ENCODE peak calls at places on chromosomes 13 and 19, in four cellular contexts. Q, J, W and H are unnamed samples.

GRCh38 chr13:20636079-20636478 is 67.4 kb upstream of the IL17D start:
- DNase-seq in W (no peak), Q (no peak), J (no peak), H (no peak)

GRCh38 chr13:21061077-21061945 is at the start of gene LATS2:
- DNase-seq in J (peak; percentile 97), W (peak; percentile 86), Q (peak; percentile 72), H (peak; percentile 89)

GRCh38 chr19:9178901-9179300 is at the start of gene OR7D2:
- DNase-seq in W (no peak), Q (no peak), J (no peak), H (no peak)

GRCh38 chr19:661427-662196 is 1.4 kb downstream of the RNF126 start:
- DNase-seq in Q (no peak), J (peak; percentile 40), W (peak; percentile 43), H (peak; percentile 44)

GRCh38 chr19:33673996-33674395 is 52.2 kb downstream of the CHST8 start:
- DNase-seq in J (no peak), W (no peak), Q (no peak), H (no peak)

GRCh38 chr13:23928985-23929384 is 31.7 kb upstream of the C1QTNF9B start:
- DNase-seq in J (peak; percentile 68), Q (no peak), W (no peak), H (no peak)

GRCh38 chr19:24046550-24046949 is 40.4 kb upstream of the ZNF254 start:
- DNase-seq in W (no peak), Q (no peak), J (no peak), H (no peak)

GRCh38 chr19:14441041-14441938 is 8.2 kb downstream of the PKN1 start:
- DNase-seq in W (no peak), Q (no peak), J (no peak), H (no peak)

GRCh38 chr13:31168166-31168565 is 6.5 kb upstream of the HSPH1 start:
- DNase-seq in W (no peak), J (no peak), Q (no peak), H (no peak)

GRCh38 chr19:43790587-43790986 is 9.8 kb upstream of the KCNN4 start:
- DNase-seq in W (no peak), J (no peak), Q (no peak), H (no peak)

GRCh38 chr13:98142427-98143156 is at the start of gene FARP1:
- DNase-seq in J (peak; percentile 94), Q (peak; percentile 7), W (peak; percentile 44), H (no peak)

GRCh38 chr19:294819-295686 is 3.9 kb upstream of the PLPP2 start:
- DNase-seq in Q (no peak), W (peak; percentile 78), J (peak; percentile 87), H (no peak)

GRCh38 chr19:48501446-48501960 is 10.1 kb downstream of the LMTK3 start:
- DNase-seq in W (peak; percentile 95), J (no peak), Q (no peak), H (no peak)

GRCh38 chr19:6890938-6891337 is 3.6 kb downstream of the ADGRE1 start:
- DNase-seq in W (no peak), J (no peak), Q (no peak), H (no peak)

GRCh38 chr13:39462456-39462855 is 140.5 kb downstream of the LHFPL6 start:
- DNase-seq in W (no peak), Q (no peak), J (peak; percentile 20), H (no peak)

GRCh38 chr13:52969373-52969772 is 59.2 kb upstream of the OLFM4 start:
- DNase-seq in W (no peak), J (no peak), Q (no peak), H (no peak)

GRCh38 chr19:35963514-35963913 is 27.3 kb downstream of the LRFN3 start:
- DNase-seq in J (peak; percentile 65), W (peak; percentile 71), Q (no peak), H (no peak)

GRCh38 chr19:38664503-38665211 is 17.2 kb downstream of the ACTN4 start:
- DNase-seq in W (no peak), J (no peak), Q (no peak), H (peak; percentile 79)

GRCh38 chr13:41462427-41462826 is 5.1 kb downstream of the RGCC start:
- DNase-seq in Q (no peak), J (no peak), W (no peak), H (no peak)

GRCh38 chr19:10334340-10335148 is 1.2 kb upstream of the RAVER1 start:
- DNase-seq in Q (peak; percentile 28), W (peak; percentile 85), J (peak; percentile 96), H (no peak)

GRCh38 chr19:42191855-42192254 is 25.6 kb downstream of the DEDD2 start:
- DNase-seq in W (peak; percentile 52), J (no peak), Q (no peak), H (no peak)

GRCh38 chr19:51681286-51681956 is 11.7 kb upstream of the SPACA6 start:
- DNase-seq in Q (no peak), J (no peak), W (no peak), H (no peak)

GRCh38 chr13:30978981-30979956 is 46.8 kb downstream of the TEX26 start:
- DNase-seq in W (peak; percentile 29), Q (no peak), J (no peak), H (peak; percentile 22)

GRCh38 chr19:14091086-14091884 is 734 bp upstream of the SAMD1 start:
- DNase-seq in W (peak; percentile 76), Q (peak; percentile 85), J (peak; percentile 94), H (peak; percentile 73)

GRCh38 chr13:78827471-78827870 is 168.5 kb upstream of the OBI1 start:
- DNase-seq in Q (no peak), W (no peak), J (no peak), H (no peak)

GRCh38 chr19:16258440-16258903 is 60.8 kb downstream of the AP1M1 start:
- DNase-seq in J (no peak), Q (peak; percentile 30), W (no peak), H (peak; percentile 43)

GRCh38 chr19:41050426-41050825 is 37.8 kb upstream of the CYP2A13 start:
- DNase-seq in Q (no peak), J (no peak), W (no peak), H (no peak)

GRCh38 chr13:79936368-79937136 is 404.4 kb downstream of the SPRY2 start:
- DNase-seq in W (no peak), Q (peak; percentile 16), J (peak; percentile 83), H (no peak)

GRCh38 chr13:21309542-21310172 is 133.2 kb downstream of the MRPL57 start:
- DNase-seq in J (no peak), Q (no peak), W (no peak), H (no peak)

GRCh38 chr19:30442715-30443114 is 70.5 kb downstream of the ZNF536 start:
- DNase-seq in J (no peak), W (no peak), Q (no peak), H (no peak)

GRCh38 chr13:23512762-23513395 is 57.3 kb upstream of the TNFRSF19 start:
- DNase-seq in W (no peak), J (no peak), Q (no peak), H (peak; percentile 1)

GRCh38 chr13:40971321-40971720 is 47.8 kb downstream of the ELF1 start:
- DNase-seq in J (no peak), W (no peak), Q (no peak), H (no peak)

GRCh38 chr19:18857223-18857622 is 25.5 kb downstream of the UPF1 start:
- DNase-seq in J (no peak), W (no peak), Q (no peak), H (no peak)

GRCh38 chr13:47004022-47004421 is 107.2 kb upstream of the HTR2A start:
- DNase-seq in J (no peak), Q (no peak), W (no peak), H (no peak)

GRCh38 chr13:113747291-113747833 is 11.7 kb upstream of the TMEM255B start:
- DNase-seq in Q (no peak), J (no peak), W (no peak), H (no peak)

GRCh38 chr13:20173121-20173746 is 12.4 kb upstream of the GJA3 start:
- DNase-seq in W (no peak), J (no peak), Q (no peak), H (no peak)

GRCh38 chr13:113648218-113648615 is 9.8 kb downstream of the ATP4B start:
- DNase-seq in J (no peak), Q (no peak), W (no peak), H (no peak)